ENCODE peak calls at places on chromosomes 1 and 21, in ten cellular contexts. One of them, this sample, is unnamed.

GRCh38 chr1:29579821-29580425 is 343.6 kb downstream of the PTPRU start:
- DNase-seq in transverse colon: no peak
- DNase-seq in tibial artery: no peak
- DNase-seq in SK-N-SH: no peak
- DNase-seq in RWPE2: no peak
- DNase-seq in IMR-90: peak; percentile 85
- DNase-seq in fibroblast of villous mesenchyme: peak; percentile 43
- DNase-seq in stomach: no peak
- DNase-seq in progenitor cell of endocrine pancreas: no peak
- DNase-seq in psoas muscle: no peak
- DNase-seq in this sample: no peak

GRCh38 chr1:39360726-39361125 is 130.7 kb upstream of the BMP8A start:
- DNase-seq in transverse colon: no peak
- DNase-seq in tibial artery: no peak
- DNase-seq in SK-N-SH: no peak
- DNase-seq in RWPE2: no peak
- DNase-seq in IMR-90: no peak
- DNase-seq in fibroblast of villous mesenchyme: no peak
- DNase-seq in stomach: no peak
- DNase-seq in progenitor cell of endocrine pancreas: no peak
- DNase-seq in psoas muscle: no peak
- DNase-seq in this sample: no peak

GRCh38 chr1:226047495-226047894 is 15.0 kb upstream of the H3-3A start:
- DNase-seq in transverse colon: no peak
- DNase-seq in tibial artery: no peak
- DNase-seq in SK-N-SH: no peak
- DNase-seq in RWPE2: no peak
- DNase-seq in IMR-90: peak; percentile 61
- DNase-seq in fibroblast of villous mesenchyme: no peak
- DNase-seq in stomach: no peak
- DNase-seq in progenitor cell of endocrine pancreas: no peak
- DNase-seq in psoas muscle: no peak
- DNase-seq in this sample: no peak

GRCh38 chr1:156750191-156750931 is 1.1 kb downstream of the HDGF start:
- DNase-seq in transverse colon: peak; percentile 74
- DNase-seq in tibial artery: no peak
- DNase-seq in SK-N-SH: no peak
- DNase-seq in RWPE2: peak; percentile 84
- DNase-seq in IMR-90: no peak
- DNase-seq in fibroblast of villous mesenchyme: no peak
- DNase-seq in stomach: peak; percentile 34
- DNase-seq in progenitor cell of endocrine pancreas: no peak
- DNase-seq in psoas muscle: peak; percentile 45
- DNase-seq in this sample: no peak

GRCh38 chr1:167627865-167628641 is 2.0 kb upstream of the RCSD1 start:
- DNase-seq in transverse colon: peak; percentile 67
- DNase-seq in tibial artery: no peak
- DNase-seq in SK-N-SH: no peak
- DNase-seq in RWPE2: no peak
- DNase-seq in IMR-90: no peak
- DNase-seq in fibroblast of villous mesenchyme: no peak
- DNase-seq in stomach: peak; percentile 60
- DNase-seq in progenitor cell of endocrine pancreas: no peak
- DNase-seq in psoas muscle: no peak
- DNase-seq in this sample: no peak

GRCh38 chr1:59443355-59443754 is 146.5 kb downstream of the FGGY start:
- DNase-seq in transverse colon: no peak
- DNase-seq in tibial artery: no peak
- DNase-seq in SK-N-SH: no peak
- DNase-seq in RWPE2: no peak
- DNase-seq in IMR-90: peak; percentile 42
- DNase-seq in fibroblast of villous mesenchyme: peak; percentile 76
- DNase-seq in stomach: no peak
- DNase-seq in progenitor cell of endocrine pancreas: no peak
- DNase-seq in psoas muscle: no peak
- DNase-seq in this sample: no peak

GRCh38 chr1:55103891-55104290 is 64.5 kb downstream of the PCSK9 start:
- DNase-seq in transverse colon: no peak
- DNase-seq in tibial artery: no peak
- DNase-seq in SK-N-SH: no peak
- DNase-seq in RWPE2: no peak
- DNase-seq in IMR-90: no peak
- DNase-seq in fibroblast of villous mesenchyme: no peak
- DNase-seq in stomach: no peak
- DNase-seq in progenitor cell of endocrine pancreas: no peak
- DNase-seq in psoas muscle: no peak
- DNase-seq in this sample: no peak

GRCh38 chr1:15180945-15181523 is 27.5 kb downstream of the TMEM51 start:
- DNase-seq in transverse colon: peak; percentile 64
- DNase-seq in tibial artery: no peak
- DNase-seq in SK-N-SH: no peak
- DNase-seq in RWPE2: no peak
- DNase-seq in IMR-90: no peak
- DNase-seq in fibroblast of villous mesenchyme: no peak
- DNase-seq in stomach: no peak
- DNase-seq in progenitor cell of endocrine pancreas: no peak
- DNase-seq in psoas muscle: no peak
- DNase-seq in this sample: no peak

GRCh38 chr1:63698001-63698838 is 75.6 kb upstream of the ROR1 start:
- DNase-seq in transverse colon: peak; percentile 37
- DNase-seq in tibial artery: peak; percentile 64
- DNase-seq in SK-N-SH: no peak
- DNase-seq in RWPE2: no peak
- DNase-seq in IMR-90: peak; percentile 33
- DNase-seq in fibroblast of villous mesenchyme: peak; percentile 90
- DNase-seq in stomach: peak; percentile 67
- DNase-seq in progenitor cell of endocrine pancreas: no peak
- DNase-seq in psoas muscle: no peak
- DNase-seq in this sample: no peak

GRCh38 chr1:21594935-21595897 is 73.9 kb downstream of the RAP1GAP start:
- DNase-seq in transverse colon: peak; percentile 49
- DNase-seq in tibial artery: peak; percentile 54
- DNase-seq in SK-N-SH: peak; percentile 86
- DNase-seq in RWPE2: no peak
- DNase-seq in IMR-90: peak; percentile 36
- DNase-seq in fibroblast of villous mesenchyme: peak; percentile 42
- DNase-seq in stomach: peak; percentile 71
- DNase-seq in progenitor cell of endocrine pancreas: no peak
- DNase-seq in psoas muscle: peak; percentile 45
- DNase-seq in this sample: no peak

GRCh38 chr1:179087665-179088064 is 5.8 kb downstream of the TOR3A start:
- DNase-seq in transverse colon: peak; percentile 36
- DNase-seq in tibial artery: no peak
- DNase-seq in SK-N-SH: no peak
- DNase-seq in RWPE2: no peak
- DNase-seq in IMR-90: no peak
- DNase-seq in fibroblast of villous mesenchyme: no peak
- DNase-seq in stomach: no peak
- DNase-seq in progenitor cell of endocrine pancreas: no peak
- DNase-seq in psoas muscle: no peak
- DNase-seq in this sample: no peak

GRCh38 chr21:29547998-29548397 is 249.3 kb downstream of the BACH1 start:
- DNase-seq in transverse colon: no peak
- DNase-seq in tibial artery: no peak
- DNase-seq in SK-N-SH: no peak
- DNase-seq in RWPE2: no peak
- DNase-seq in IMR-90: no peak
- DNase-seq in fibroblast of villous mesenchyme: no peak
- DNase-seq in stomach: no peak
- DNase-seq in progenitor cell of endocrine pancreas: no peak
- DNase-seq in psoas muscle: no peak
- DNase-seq in this sample: no peak

GRCh38 chr21:29546071-29546470 is 247.3 kb downstream of the BACH1 start:
- DNase-seq in transverse colon: no peak
- DNase-seq in tibial artery: no peak
- DNase-seq in SK-N-SH: no peak
- DNase-seq in RWPE2: no peak
- DNase-seq in IMR-90: peak; percentile 22
- DNase-seq in fibroblast of villous mesenchyme: no peak
- DNase-seq in stomach: no peak
- DNase-seq in progenitor cell of endocrine pancreas: no peak
- DNase-seq in psoas muscle: no peak
- DNase-seq in this sample: no peak

GRCh38 chr21:29555601-29556000 is 256.9 kb downstream of the BACH1 start:
- DNase-seq in transverse colon: no peak
- DNase-seq in tibial artery: no peak
- DNase-seq in SK-N-SH: no peak
- DNase-seq in RWPE2: no peak
- DNase-seq in IMR-90: no peak
- DNase-seq in fibroblast of villous mesenchyme: no peak
- DNase-seq in stomach: no peak
- DNase-seq in progenitor cell of endocrine pancreas: no peak
- DNase-seq in psoas muscle: no peak
- DNase-seq in this sample: no peak

DNA sequence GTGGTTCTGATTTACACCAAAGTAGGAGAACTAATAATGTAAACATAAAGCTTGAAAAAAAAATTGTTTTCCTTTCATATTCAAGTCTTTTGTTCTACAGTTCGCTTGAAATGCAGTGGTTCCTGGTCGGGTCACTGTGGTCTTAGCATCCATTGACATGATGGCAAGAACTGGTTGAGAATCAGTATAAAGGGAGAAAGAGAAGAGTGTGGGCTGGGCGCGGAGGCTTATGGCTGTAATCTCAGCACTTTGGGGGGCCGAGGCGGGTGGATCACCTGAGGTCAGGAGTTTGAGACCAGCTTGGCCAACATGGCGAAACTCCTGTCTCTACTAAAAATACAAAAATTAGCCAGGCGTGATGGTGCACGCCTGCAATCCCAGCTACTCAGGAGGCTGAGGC is 250.9 kb downstream of the BACH1 start:
- DNase-seq in transverse colon: no peak
- DNase-seq in tibial artery: no peak
- DNase-seq in SK-N-SH: no peak
- DNase-seq in RWPE2: no peak
- DNase-seq in IMR-90: no peak
- DNase-seq in fibroblast of villous mesenchyme: no peak
- DNase-seq in stomach: no peak
- DNase-seq in progenitor cell of endocrine pancreas: no peak
- DNase-seq in psoas muscle: no peak
- DNase-seq in this sample: no peak
- TF ChIP-seq CTCF in transverse colon: no peak
- TF ChIP-seq CTCF in tibial artery: no peak
- TF ChIP-seq CTCF in SK-N-SH: no peak
- TF ChIP-seq CTCF in RWPE2: no peak
- TF ChIP-seq CTCF in IMR-90: no peak
- TF ChIP-seq CTCF in fibroblast of villous mesenchyme: no peak
- TF ChIP-seq CTCF in stomach: no peak
- TF ChIP-seq CTCF in progenitor cell of endocrine pancreas: no peak
- TF ChIP-seq CTCF in psoas muscle: no peak
- TF ChIP-seq CTCF in this sample: no peak

DNA sequence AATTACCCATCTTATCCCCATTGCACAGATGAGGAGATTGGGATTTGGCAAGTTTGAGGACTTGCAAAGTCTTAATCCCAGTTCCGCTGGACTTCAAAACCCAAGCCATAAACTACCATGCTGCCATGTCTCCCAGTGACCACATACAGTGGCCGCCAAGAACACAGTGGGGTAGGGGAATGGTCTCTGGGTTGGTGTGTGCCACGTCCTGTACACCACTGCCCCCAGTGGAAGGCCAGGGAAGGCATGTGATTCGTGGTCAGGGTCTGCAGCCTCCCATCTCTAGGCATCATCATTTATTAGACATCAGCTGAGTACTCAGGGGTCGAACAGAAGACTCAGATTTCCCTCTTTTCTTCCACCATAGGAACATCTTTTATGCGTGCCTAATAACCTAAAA is 76.0 kb downstream of the MAN1C1 start:
- DNase-seq in transverse colon: no peak
- DNase-seq in tibial artery: no peak
- DNase-seq in SK-N-SH: peak; percentile 73
- DNase-seq in RWPE2: no peak
- DNase-seq in IMR-90: no peak
- DNase-seq in fibroblast of villous mesenchyme: no peak
- DNase-seq in stomach: no peak
- DNase-seq in progenitor cell of endocrine pancreas: peak; percentile 21
- DNase-seq in psoas muscle: no peak
- DNase-seq in this sample: no peak
- TF ChIP-seq CTCF in transverse colon: peak; percentile 14
- TF ChIP-seq CTCF in tibial artery: peak; percentile 16
- TF ChIP-seq CTCF in SK-N-SH: peak; percentile 49
- TF ChIP-seq CTCF in RWPE2: peak; percentile 23
- TF ChIP-seq CTCF in IMR-90: peak; percentile 33
- TF ChIP-seq CTCF in fibroblast of villous mesenchyme: peak; percentile 54
- TF ChIP-seq CTCF in stomach: no peak
- TF ChIP-seq CTCF in progenitor cell of endocrine pancreas: peak; percentile 58
- TF ChIP-seq CTCF in psoas muscle: peak; percentile 39
- TF ChIP-seq CTCF in this sample: peak; percentile 36

DNA sequence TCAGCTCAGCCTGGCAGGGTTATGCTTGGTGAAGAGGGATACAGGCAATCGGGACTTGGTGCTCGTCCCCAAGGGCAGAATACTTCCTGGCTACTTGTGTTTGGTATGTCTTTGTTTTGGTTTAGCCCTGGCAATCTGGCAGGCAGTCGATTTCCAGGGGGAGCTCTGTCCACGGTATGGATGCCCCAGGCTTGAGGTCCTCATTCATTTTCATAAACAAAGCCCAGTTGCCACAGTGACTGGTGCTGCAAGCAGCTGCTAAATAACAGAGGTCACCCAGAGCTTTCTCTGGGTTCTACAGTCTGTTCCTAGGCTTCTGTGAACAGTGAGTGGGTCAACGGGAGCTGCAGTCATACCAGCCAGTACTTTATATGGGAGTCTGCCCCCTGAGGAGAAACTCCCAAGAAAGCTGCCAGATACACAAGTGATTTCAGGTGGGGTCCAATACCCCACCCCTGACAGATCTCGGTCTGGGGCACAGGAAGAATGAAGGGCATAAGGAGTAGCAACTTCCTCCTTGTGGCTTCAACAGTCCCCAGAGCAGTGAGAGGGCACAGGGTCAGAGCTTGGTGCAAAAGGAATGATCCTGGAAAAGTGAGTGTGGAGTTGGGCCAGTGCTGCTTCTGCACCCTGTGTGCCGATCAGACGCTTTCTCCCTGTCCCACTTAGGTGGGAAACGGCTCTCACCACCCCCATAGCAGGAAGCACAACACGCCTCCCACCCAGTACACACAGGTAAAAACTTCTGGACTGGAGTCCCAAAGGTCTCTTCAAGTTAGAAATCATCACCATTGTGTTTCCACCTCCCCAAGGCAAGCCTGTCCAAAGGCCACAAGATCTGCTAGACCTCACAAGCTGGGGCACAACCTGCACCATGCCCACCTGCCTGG is 55.5 kb downstream of the TGFBR3 start:
- DNase-seq in transverse colon: peak; percentile 67
- DNase-seq in tibial artery: peak; percentile 52
- DNase-seq in SK-N-SH: no peak
- DNase-seq in RWPE2: no peak
- DNase-seq in IMR-90: peak; percentile 91
- DNase-seq in fibroblast of villous mesenchyme: peak; percentile 90
- DNase-seq in stomach: no peak
- DNase-seq in progenitor cell of endocrine pancreas: no peak
- DNase-seq in psoas muscle: peak; percentile 32
- DNase-seq in this sample: no peak
- TF ChIP-seq CTCF in transverse colon: no peak
- TF ChIP-seq CTCF in tibial artery: no peak
- TF ChIP-seq CTCF in SK-N-SH: peak; percentile 29
- TF ChIP-seq CTCF in RWPE2: peak; percentile 10
- TF ChIP-seq CTCF in IMR-90: peak; percentile 85
- TF ChIP-seq CTCF in fibroblast of villous mesenchyme: peak; percentile 53
- TF ChIP-seq CTCF in stomach: no peak
- TF ChIP-seq CTCF in progenitor cell of endocrine pancreas: no peak
- TF ChIP-seq CTCF in psoas muscle: peak; percentile 29
- TF ChIP-seq CTCF in this sample: no peak

GRCh38 chr1:107787299-107787698 is 177.7 kb downstream of the VAV3 start:
- DNase-seq in transverse colon: no peak
- DNase-seq in tibial artery: no peak
- DNase-seq in SK-N-SH: no peak
- DNase-seq in RWPE2: no peak
- DNase-seq in IMR-90: no peak
- DNase-seq in fibroblast of villous mesenchyme: no peak
- DNase-seq in stomach: no peak
- DNase-seq in progenitor cell of endocrine pancreas: no peak
- DNase-seq in psoas muscle: no peak
- DNase-seq in this sample: no peak
- TF ChIP-seq CTCF in transverse colon: no peak
- TF ChIP-seq CTCF in tibial artery: no peak
- TF ChIP-seq CTCF in SK-N-SH: no peak
- TF ChIP-seq CTCF in RWPE2: no peak
- TF ChIP-seq CTCF in IMR-90: no peak
- TF ChIP-seq CTCF in fibroblast of villous mesenchyme: no peak
- TF ChIP-seq CTCF in stomach: no peak
- TF ChIP-seq CTCF in progenitor cell of endocrine pancreas: peak; percentile 14
- TF ChIP-seq CTCF in psoas muscle: no peak
- TF ChIP-seq CTCF in this sample: no peak